ENCODE peak calls at places on chromosomes 4 and X, in six cellular contexts. Y is IMR-90; T is kidney epithelial cell; O is GM12878; C is ovary; P is CD8-positive, alpha-beta T cell. G is an unnamed sample.

GRCh38 chrX:132443736-132444135 is 45.1 kb downstream of the MBNL3 start:
- DNase-seq in Y (no peak), T (no peak), O (no peak), C (no peak), P (no peak), G (no peak)

GRCh38 chrX:12946838-12947544 is 27.9 kb upstream of the TMSB4X start:
- DNase-seq in Y (peak; percentile 82), T (peak; percentile 32), O (peak; percentile 85), C (peak; percentile 52), P (peak; percentile 87), G (peak; percentile 71)

GRCh38 chr4:23766334-23766733 is 123.5 kb downstream of the PPARGC1A start:
- DNase-seq in Y (no peak), T (no peak), O (no peak), C (no peak), P (no peak), G (no peak)

GRCh38 chrX:33138677-33139249 is 72.6 kb downstream of the DMD start:
- DNase-seq in Y (no peak), T (no peak), O (no peak), C (no peak), P (no peak), G (no peak)

GRCh38 chr4:70721747-70722146 is at the start of gene RUFY3:
- DNase-seq in Y (peak; percentile 98), T (no peak), O (no peak), C (peak; percentile 57), P (no peak), G (peak; percentile 96)

GRCh38 chr4:74230902-74231499 is 73.1 kb downstream of the MTHFD2L start:
- DNase-seq in Y (peak; percentile 56), T (peak; percentile 35), O (no peak), C (no peak), P (no peak), G (peak; percentile 45)

GRCh38 chr4:152778656-152779512 is 646 bp downstream of the TIGD4 start:
- DNase-seq in Y (peak; percentile 3), T (no peak), O (no peak), C (peak; percentile 39), P (peak; percentile 53), G (peak; percentile 6)

GRCh38 chrX:28498658-28499057 is 88.6 kb upstream of the IL1RAPL1 start:
- DNase-seq in Y (peak; percentile 47), T (no peak), O (no peak), C (no peak), P (no peak), G (peak; percentile 10)

GRCh38 chr4:66688674-66689073 is 856.6 kb downstream of the CENPC start:
- DNase-seq in Y (peak; percentile 9), T (no peak), O (no peak), C (no peak), P (no peak), G (peak; percentile 38)

GRCh38 chr4:140097572-140097971 is 56.4 kb downstream of the MAML3 start:
- DNase-seq in Y (no peak), T (no peak), O (no peak), C (no peak), P (no peak), G (no peak)

GRCh38 chr4:8762951-8763735 is 108.5 kb downstream of the HMX1 start:
- DNase-seq in Y (no peak), T (no peak), O (no peak), C (no peak), P (no peak), G (no peak)

GRCh38 chr4:107058828-107059227 is 22.7 kb upstream of the DKK2 start:
- DNase-seq in Y (no peak), T (no peak), O (no peak), C (no peak), P (no peak), G (no peak)

GRCh38 chrX:136546369-136546768 is 14.4 kb downstream of the VGLL1 start:
- DNase-seq in Y (no peak), T (no peak), O (no peak), C (no peak), P (no peak), G (no peak)

GRCh38 chr4:37392540-37393255 is 148.2 kb downstream of the NWD2 start:
- DNase-seq in Y (no peak), T (no peak), O (no peak), C (no peak), P (no peak), G (no peak)

GRCh38 chr4:41366911-41367517 is 110.3 kb downstream of the UCHL1 start:
- DNase-seq in Y (no peak), T (no peak), O (no peak), C (no peak), P (no peak), G (no peak)

GRCh38 chrX:110847334-110847733 is 51.7 kb upstream of the CHRDL1 start:
- DNase-seq in Y (peak; percentile 63), T (no peak), O (peak; percentile 23), C (no peak), P (no peak), G (peak; percentile 35)

GRCh38 chrX:44778254-44778653 is 65.6 kb upstream of the DUSP21 start:
- DNase-seq in Y (no peak), T (no peak), O (no peak), C (no peak), P (no peak), G (no peak)

GRCh38 chr4:1323280-1323634 is 23.8 kb upstream of the UVSSA start:
- DNase-seq in Y (no peak), T (no peak), O (no peak), C (no peak), P (no peak), G (no peak)

GRCh38 chrX:9770319-9770718 is 4.7 kb upstream of the GPR143 start:
- DNase-seq in Y (peak; percentile 8), T (no peak), O (no peak), C (no peak), P (no peak), G (no peak)

GRCh38 chr4:1537410-1538095 is 131.3 kb upstream of the NKX1-1 start:
- DNase-seq in Y (no peak), T (no peak), O (no peak), C (no peak), P (no peak), G (no peak)

GRCh38 chr4:51859476-51860032 is 16.6 kb downstream of the DCUN1D4 start:
- DNase-seq in Y (no peak), T (no peak), O (no peak), C (no peak), P (no peak), G (no peak)

GRCh38 chr4:144733566-144733965 is 87.6 kb downstream of the HHIP start:
- DNase-seq in Y (no peak), T (no peak), O (no peak), C (no peak), P (no peak), G (no peak)

GRCh38 chrX:136619889-136620505 is 28.0 kb upstream of the CD40LG start:
- DNase-seq in Y (no peak), T (no peak), O (no peak), C (no peak), P (no peak), G (no peak)

DNA sequence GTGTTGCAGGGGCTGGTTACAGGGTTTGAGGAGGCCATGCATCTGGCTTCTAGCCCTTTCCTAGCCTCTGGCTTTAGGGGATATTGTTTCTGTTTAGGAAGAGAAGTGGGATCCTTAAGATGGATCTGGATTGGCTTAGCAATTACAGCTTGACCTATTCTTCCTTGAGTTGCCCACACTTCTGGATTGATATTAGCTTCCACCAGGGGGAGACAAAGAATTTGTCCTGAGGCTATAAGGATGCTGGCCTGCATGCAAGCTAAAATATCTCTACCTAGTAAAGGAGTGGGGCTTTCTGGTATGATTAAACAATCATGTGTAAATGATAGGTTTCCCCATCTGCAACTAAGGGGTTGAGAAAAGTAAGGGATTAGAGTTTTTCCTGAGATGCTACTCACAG is 117.2 kb downstream of the TEX13C start:
- DNase-seq in Y (no peak), T (no peak), O (no peak), C (no peak), P (no peak), G (no peak)
- TF ChIP-seq CTCF in Y (peak; percentile 12), T (peak; percentile 27), O (peak; percentile 22), C (no peak), P (no peak), G (peak; percentile 23)

GRCh38 chr4:89334311-89334710 is 26.7 kb upstream of the GPRIN3 start:
- DNase-seq in Y (no peak), T (no peak), O (no peak), C (no peak), P (no peak), G (no peak)

GRCh38 chr4:89324671-89325070 is 17.1 kb upstream of the GPRIN3 start:
- DNase-seq in Y (peak; percentile 0), T (peak; percentile 52), O (peak; percentile 19), C (no peak), P (no peak), G (peak; percentile 43)

GRCh38 chr4:89331197-89331596 is 23.6 kb upstream of the GPRIN3 start:
- DNase-seq in Y (no peak), T (no peak), O (no peak), C (no peak), P (no peak), G (no peak)

GRCh38 chr4:89331637-89332544 is 24.3 kb upstream of the GPRIN3 start:
- DNase-seq in Y (no peak), T (no peak), O (no peak), C (no peak), P (no peak), G (no peak)

GRCh38 chr4:89329280-89329679 is 21.7 kb upstream of the GPRIN3 start:
- DNase-seq in Y (no peak), T (no peak), O (no peak), C (no peak), P (no peak), G (no peak)
- TF ChIP-seq CTCF in Y (no peak), T (no peak), O (no peak), C (no peak), P (no peak), G (no peak)

GRCh38 chr4:87542734-87543312 is 13.6 kb upstream of the SPARCL1 start:
- DNase-seq in Y (no peak), T (no peak), O (no peak), C (no peak), P (no peak), G (no peak)

GRCh38 chr4:87541956-87542709 is 13.0 kb upstream of the SPARCL1 start:
- DNase-seq in Y (no peak), T (no peak), O (no peak), C (no peak), P (no peak), G (no peak)

GRCh38 chr4:87545052-87545451 is 15.9 kb upstream of the SPARCL1 start:
- DNase-seq in Y (no peak), T (no peak), O (no peak), C (no peak), P (no peak), G (no peak)

GRCh38 chr4:87541521-87541920 is 12.3 kb upstream of the SPARCL1 start:
- DNase-seq in Y (no peak), T (no peak), O (no peak), C (no peak), P (no peak), G (no peak)

GRCh38 chr4:87543835-87544461 is 14.8 kb upstream of the SPARCL1 start:
- DNase-seq in Y (peak; percentile 52), T (no peak), O (no peak), C (no peak), P (no peak), G (peak; percentile 33)
- TF ChIP-seq CTCF in Y (peak; percentile 50), T (peak; percentile 63), O (peak; percentile 9), C (peak; percentile 34), P (no peak), G (peak; percentile 77)

DNA sequence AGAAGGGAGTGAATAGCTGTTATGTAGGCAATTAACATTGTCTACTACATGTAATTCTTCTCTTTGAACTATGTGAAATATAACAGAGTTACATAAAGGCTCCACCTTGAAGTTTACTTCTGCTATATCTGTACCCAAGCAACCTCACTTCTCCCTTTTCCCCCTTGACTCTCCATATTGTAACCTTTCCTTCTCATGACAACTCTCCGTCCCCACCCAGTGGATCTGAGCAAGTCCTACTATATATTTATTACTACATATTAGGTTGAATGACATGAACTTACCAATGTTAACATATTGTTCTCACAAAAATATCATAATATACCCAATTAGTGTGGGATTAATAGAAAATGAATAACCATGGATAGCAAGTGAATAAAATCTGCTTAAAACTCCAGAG is 93.2 kb upstream of the ATP8A1 start:
- DNase-seq in Y (no peak), T (no peak), O (peak; percentile 3), C (no peak), P (peak; percentile 51), G (no peak)
- TF ChIP-seq CTCF in Y (no peak), T (no peak), O (peak; percentile 31), C (no peak), P (peak; percentile 59), G (no peak)